ENCODE peak calls at places on chromosome 5, in seven cellular contexts. Z is HCT116, U is fibroblast of lung, P is neuronal stem cell, K is GM23248, B is neural progenitor cell, N is astrocyte. C is an unnamed sample.

GRCh38 chr5:136082390-136083193 is 50.1 kb upstream of the SMAD5 start:
- DNase-seq in Z (peak; percentile 57), U (peak; percentile 82), P (peak; percentile 64), K (peak; percentile 89), B (peak; percentile 86), N (no peak), C (peak; percentile 71)

GRCh38 chr5:147539053-147539452 is 29.2 kb upstream of the DPYSL3 start:
- DNase-seq in Z (no peak), U (peak; percentile 31), P (no peak), K (peak; percentile 81), B (no peak), N (peak; percentile 61), C (peak; percentile 32)

GRCh38 chr5:102270036-102270435 is 26.0 kb downstream of the SLCO4C1 start:
- DNase-seq in Z (no peak), U (no peak), P (no peak), K (no peak), B (no peak), N (no peak), C (no peak)

GRCh38 chr5:149824851-149825250 is 94.7 kb downstream of the PPARGC1B start:
- DNase-seq in Z (no peak), U (peak; percentile 60), P (no peak), K (no peak), B (no peak), N (no peak), C (no peak)

GRCh38 chr5:138640138-138640537 is 64.9 kb upstream of the HSPA9 start:
- DNase-seq in Z (no peak), U (no peak), P (no peak), K (no peak), B (no peak), N (no peak), C (no peak)

GRCh38 chr5:60493372-60493771 is 206.6 kb downstream of the DEPDC1B start:
- DNase-seq in Z (no peak), U (no peak), P (no peak), K (no peak), B (no peak), N (no peak), C (no peak)

GRCh38 chr5:10333154-10334006 is 20.1 kb upstream of the MARCHF6 start:
- DNase-seq in Z (no peak), U (no peak), P (no peak), K (peak; percentile 71), B (peak; percentile 72), N (no peak), C (peak; percentile 52)

GRCh38 chr5:71924325-71924724 is 182.9 kb upstream of the MAP1B start:
- DNase-seq in Z (no peak), U (no peak), P (no peak), K (peak; percentile 57), B (no peak), N (peak; percentile 21), C (no peak)

GRCh38 chr5:137573376-137573775 is 74.2 kb upstream of the SPOCK1 start:
- DNase-seq in Z (no peak), U (no peak), P (no peak), K (peak; percentile 14), B (no peak), N (no peak), C (peak; percentile 2)

GRCh38 chr5:17248999-17249634 is 31.7 kb downstream of the BASP1 start:
- DNase-seq in Z (no peak), U (peak; percentile 99), P (no peak), K (peak; percentile 98), B (no peak), N (peak; percentile 99), C (peak; percentile 100)

GRCh38 chr5:102581011-102581410 is 82.2 kb upstream of the SLCO6A1 start:
- DNase-seq in Z (no peak), U (no peak), P (no peak), K (no peak), B (no peak), N (no peak), C (no peak)

DNA sequence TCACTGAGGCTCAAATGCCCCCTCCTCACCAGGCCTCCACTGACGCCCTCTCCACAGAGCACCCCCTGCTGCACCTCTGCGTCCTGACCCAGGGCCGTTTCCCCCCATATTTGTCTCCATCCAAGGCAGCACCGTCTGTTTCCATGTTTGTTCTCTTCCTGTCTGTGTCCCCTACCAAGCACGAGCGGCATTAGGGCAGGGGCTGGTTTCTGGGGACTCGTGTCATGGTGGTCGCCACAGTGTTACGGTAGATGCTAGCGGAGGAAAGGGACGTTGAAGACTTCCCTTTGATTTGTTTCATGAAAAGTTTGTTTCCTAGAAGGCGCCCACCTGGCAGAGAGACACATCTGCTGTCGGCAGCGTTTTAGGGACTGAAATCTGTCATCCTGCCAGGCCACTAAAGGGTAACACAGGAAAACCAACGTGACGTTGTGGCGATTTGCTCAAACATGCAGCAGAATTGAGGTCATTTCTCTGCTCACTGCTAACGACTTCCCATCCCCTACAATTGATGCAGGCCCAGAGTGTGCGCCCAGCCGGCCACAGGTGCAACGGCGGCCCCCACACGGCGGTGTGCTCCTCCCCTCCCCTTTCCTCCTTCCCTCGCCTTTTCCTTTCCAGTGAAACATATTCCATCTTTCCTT is 79.3 kb upstream of the IRX4 start:
- DNase-seq in Z (no peak), U (no peak), P (no peak), K (no peak), B (no peak), N (no peak), C (no peak)
- H3K4me2 ChIP-seq in Z (no peak overlapping the region), U (no peak overlapping the region), P (no peak overlapping the region), K (no peak overlapping the region), B (no peak overlapping the region), N (no peak overlapping the region), C (no peak overlapping the region)

DNA sequence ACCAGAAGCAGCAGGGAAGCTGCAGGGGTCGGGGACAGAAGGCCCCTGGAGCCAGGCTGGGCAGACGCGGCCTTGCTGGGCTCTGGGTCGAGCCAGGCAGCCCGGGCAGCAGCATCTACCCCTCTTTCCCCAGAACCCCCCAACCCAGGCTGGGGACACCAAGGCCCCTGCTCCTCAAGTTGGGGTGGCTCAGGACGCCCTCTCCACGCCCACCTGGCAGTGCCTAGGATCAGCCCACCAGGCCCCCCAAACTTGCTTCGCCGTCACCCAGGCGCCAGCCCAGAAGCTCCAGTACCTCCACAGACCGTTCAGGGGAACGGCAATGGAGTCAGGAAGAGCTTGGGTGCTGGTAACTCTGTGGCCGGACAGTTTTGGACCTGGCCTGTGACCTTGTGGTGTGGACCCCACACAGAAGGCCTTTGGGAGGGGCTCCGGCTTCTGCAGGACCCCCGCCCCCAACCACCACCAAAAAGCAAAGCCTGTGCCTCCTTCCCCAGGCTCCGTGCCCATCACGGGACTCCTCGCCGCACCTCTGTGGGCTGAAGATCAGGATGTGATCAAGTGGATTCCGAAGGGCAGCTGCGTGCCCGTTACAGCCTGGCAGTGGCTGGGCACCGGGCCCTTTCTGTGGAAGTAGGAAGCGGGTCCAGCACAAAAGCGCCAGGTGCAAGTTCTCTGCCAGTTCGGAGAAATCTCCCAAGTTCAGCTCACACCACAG is 2.2 kb downstream of the SLC12A7 start:
- DNase-seq in Z (no peak), U (no peak), P (no peak), K (no peak), B (no peak), N (no peak), C (no peak)
- H3K4me2 ChIP-seq in Z (peak overlapping the region; percentile 81), U (no peak overlapping the region), P (no peak overlapping the region), K (no peak overlapping the region), B (no peak overlapping the region), N (no peak overlapping the region), C (peak overlapping the region; percentile 99)

GRCh38 chr5:133225671-133226152 is 173.9 kb downstream of the HSPA4 start:
- DNase-seq in Z (no peak), U (peak; percentile 85), P (no peak), K (peak; percentile 28), B (no peak), N (no peak), C (peak; percentile 54)

GRCh38 chr5:133220851-133221674 is 169.2 kb downstream of the HSPA4 start:
- DNase-seq in Z (no peak), U (peak; percentile 77), P (no peak), K (no peak), B (no peak), N (peak; percentile 38), C (no peak)

GRCh38 chr5:133222040-133222439 is 170.2 kb downstream of the HSPA4 start:
- DNase-seq in Z (no peak), U (no peak), P (no peak), K (no peak), B (no peak), N (no peak), C (no peak)

GRCh38 chr5:133222979-133223378 is 171.2 kb downstream of the HSPA4 start:
- DNase-seq in Z (no peak), U (no peak), P (no peak), K (no peak), B (peak; percentile 63), N (no peak), C (no peak)

GRCh38 chr5:133222521-133222920 is 170.7 kb downstream of the HSPA4 start:
- DNase-seq in Z (no peak), U (no peak), P (no peak), K (no peak), B (no peak), N (no peak), C (no peak)
- H3K4me2 ChIP-seq in Z (no peak overlapping the region), U (no peak overlapping the region), P (no peak overlapping the region), K (no peak overlapping the region), B (peak overlapping the region; percentile 59), N (no peak overlapping the region), C (no peak overlapping the region)

DNA sequence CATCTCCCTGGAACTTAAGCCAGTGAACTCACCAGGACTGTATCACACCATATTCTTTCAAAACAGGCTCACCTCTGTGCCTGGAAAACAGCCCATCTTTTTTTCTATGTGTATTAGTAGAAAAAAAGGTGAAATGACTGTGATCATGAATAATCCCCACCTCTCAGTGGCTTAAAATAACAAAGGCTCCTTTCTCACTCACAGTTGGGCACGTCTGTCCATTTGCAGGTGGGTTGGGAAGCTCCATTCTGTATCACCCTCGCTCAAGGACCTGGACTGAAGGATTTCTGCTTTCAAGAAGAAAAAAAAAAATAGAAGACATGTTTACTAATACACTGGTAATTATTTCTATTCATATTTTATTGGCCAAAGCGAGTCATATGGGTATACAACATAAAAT is 17.3 kb upstream of the FGF1 start:
- DNase-seq in Z (no peak), U (no peak), P (no peak), K (no peak), B (no peak), N (no peak), C (no peak)
- H3K4me2 ChIP-seq in Z (no peak overlapping the region), U (no peak overlapping the region), P (no peak overlapping the region), K (no peak overlapping the region), B (no peak overlapping the region), N (no peak overlapping the region), C (no peak overlapping the region)

DNA sequence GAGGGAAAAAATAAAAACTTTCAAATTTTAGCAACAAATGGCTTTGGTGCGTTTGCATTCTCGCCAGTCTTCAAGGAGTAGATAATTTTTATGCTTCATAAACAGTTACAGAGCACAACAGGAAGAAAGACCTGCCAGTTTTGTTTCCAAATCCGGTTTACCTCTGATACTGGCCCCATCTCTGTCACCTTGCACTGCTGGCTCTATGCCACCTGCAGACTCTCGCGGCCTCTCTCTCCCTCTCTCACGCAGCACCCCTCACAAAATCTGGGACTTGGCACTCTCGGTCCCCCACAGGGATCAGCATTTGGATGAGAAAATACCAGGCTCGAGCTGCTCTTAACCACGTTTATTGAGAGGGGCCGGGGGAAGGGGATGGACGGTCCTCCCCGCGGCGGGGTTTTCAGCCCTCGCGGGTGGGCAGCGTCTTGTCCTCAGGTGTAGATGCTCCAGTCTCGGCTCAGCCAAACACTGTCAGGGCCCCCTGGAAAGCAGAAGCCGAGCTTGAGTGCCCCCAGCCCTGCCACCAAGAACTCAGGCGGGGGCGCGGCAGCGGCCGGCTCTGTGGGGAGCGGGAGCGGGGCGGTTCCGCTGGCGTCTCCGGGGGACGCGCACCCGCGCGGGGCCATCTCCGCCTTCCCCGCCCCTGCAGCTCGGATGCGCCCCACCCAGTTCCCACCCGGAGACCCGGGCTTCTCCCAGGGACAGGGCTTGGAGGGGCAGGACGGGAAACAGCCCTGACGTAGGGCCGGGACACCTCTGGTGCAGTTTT is 1.3 kb downstream of the SCGB3A1 start:
- DNase-seq in Z (no peak), U (no peak), P (no peak), K (no peak), B (peak; percentile 24), N (no peak), C (no peak)
- H3K4me2 ChIP-seq in Z (no peak overlapping the region), U (no peak overlapping the region), P (peak overlapping the region; percentile 75), K (no peak overlapping the region), B (peak overlapping the region; percentile 93), N (peak overlapping the region; percentile 69), C (peak overlapping the region; percentile 34)

C was measured in PC-3.